ENCODE peak calls at places on chromosomes 1 and 21, in five cellular contexts. R is PC-9, V is GM23338, T is fibroblast of lung, Z is endothelial cell of umbilical vein. B is an unnamed sample. For H3K79me2 and H3K36me3, the result is how much of the 10 kb centered on the place peaks cover.

GRCh38 chr1:35932941-35933340 is 2.0 kb downstream of the AGO3 start:
- DNase-seq in T (no peak), Z (no peak), V (no peak), R (no peak), B (no peak)

GRCh38 chr1:204829133-204829532 is 41.5 kb upstream of the NFASC start:
- DNase-seq in R (no peak), V (peak), Z (no peak), T (no peak), B (no peak)

GRCh38 chr1:205141236-205142104 is 19.7 kb upstream of the RBBP5 start:
- DNase-seq in Z (peak), T (peak), R (peak), V (peak), B (peak)

GRCh38 chr1:2247760-2248126 is 19.6 kb downstream of the SKI start:
- DNase-seq in R (no peak), T (no peak), Z (no peak), V (no peak), B (no peak)

GRCh38 chr1:21927531-21928237 is 9.4 kb downstream of the HSPG2 start:
- DNase-seq in T (peak), R (no peak), V (no peak), Z (peak), B (peak)

GRCh38 chr1:61504305-61504704 is 220.6 kb downstream of the TM2D1 start:
- DNase-seq in Z (no peak), R (no peak), V (no peak), T (no peak), B (no peak)

GRCh38 chr1:182598296-182598695 is 5.9 kb downstream of the RGS16 start:
- DNase-seq in V (no peak), Z (no peak), R (no peak), T (no peak), B (no peak)

GRCh38 chr21:31498985-31499384 is 154.9 kb upstream of the TIAM1 start:
- DNase-seq in V (peak), Z (no peak), T (no peak), R (no peak), B (no peak)

GRCh38 chr1:43525995-43526394 is 4.7 kb upstream of the PTPRF start:
- DNase-seq in V (no peak), T (peak), Z (no peak), R (peak), B (peak)

GRCh38 chr21:38472709-38473108 is 25.6 kb downstream of the ERG start:
- DNase-seq in V (peak), T (no peak), Z (no peak), R (no peak), B (peak)

GRCh38 chr1:63892632-63893395 is 119.0 kb downstream of the ROR1 start:
- DNase-seq in R (peak), Z (no peak), V (no peak), T (peak), B (peak)

GRCh38 chr1:158124034-158124433 is 56.7 kb upstream of the CD1D start:
- DNase-seq in T (no peak), V (no peak), R (peak), Z (no peak), B (no peak)

GRCh38 chr21:15122241-15122640 is 57.4 kb upstream of the NRIP1 start:
- DNase-seq in Z (no peak), V (no peak), R (no peak), T (no peak), B (no peak)

GRCh38 chr1:209368864-209369598 is 214.5 kb upstream of the CAMK1G start:
- DNase-seq in V (no peak), R (peak), T (peak), Z (no peak), B (peak)

GRCh38 chr1:180925471-180926051 is 12.9 kb downstream of the KIAA1614 start:
- DNase-seq in R (no peak), V (peak), Z (no peak), T (no peak), B (peak)

GRCh38 chr1:17575786-17576584 is 36.5 kb downstream of the ARHGEF10L start:
- DNase-seq in Z (no peak), V (no peak), T (no peak), R (no peak), B (no peak)

GRCh38 chr1:189708674-189709073 is 769.0 kb downstream of the BRINP3 start:
- DNase-seq in Z (peak), T (peak), R (no peak), V (peak), B (no peak)

GRCh38 chr1:207259391-207259790 is 62.1 kb upstream of the CD55 start:
- DNase-seq in Z (peak), T (peak), V (peak), R (no peak), B (no peak)

GRCh38 chr1:80113168-80114038 is 1106.9 kb upstream of the ADGRL4 start:
- DNase-seq in R (no peak), T (no peak), Z (no peak), V (no peak), B (no peak)

GRCh38 chr1:233359431-233359830 is 31.9 kb downstream of the MAP3K21 start:
- DNase-seq in Z (no peak), R (no peak), T (no peak), V (no peak), B (no peak)

GRCh38 chr1:116722016-116722838 is 32.0 kb upstream of the CD2 start:
- DNase-seq in T (no peak), R (no peak), V (no peak), Z (no peak), B (no peak)

GRCh38 chr1:60069691-60070090 is 3.9 kb downstream of the C1orf87 start:
- DNase-seq in T (peak), R (no peak), V (no peak), Z (no peak), B (no peak)

GRCh38 chr1:156834322-156834721 is 17.7 kb upstream of the SH2D2A start:
- DNase-seq in Z (no peak), T (no peak), R (no peak), V (no peak), B (no peak)

GRCh38 chr1:3909615-3910014 is 9.5 kb upstream of the C1orf174 start:
- DNase-seq in Z (no peak), T (no peak), V (no peak), R (no peak), B (peak)

GRCh38 chr1:234400773-234401172 is 27.5 kb downstream of the COA6 start:
- DNase-seq in Z (peak), R (no peak), T (no peak), V (no peak), B (no peak)
- H3K79me2 ChIP-seq in Z (under half), R (under half), T (under half), V (under half), B (under half)

GRCh38 chr1:30806381-30807317 is 49.1 kb upstream of the LAPTM5 start:
- DNase-seq in T (no peak), R (no peak), Z (no peak), V (no peak), B (no peak)

GRCh38 chr1:30804822-30805221 is 47.2 kb upstream of the LAPTM5 start:
- DNase-seq in R (no peak), Z (no peak), V (no peak), T (no peak), B (no peak)

GRCh38 chr1:30803562-30803961 is 46.0 kb upstream of the LAPTM5 start:
- DNase-seq in R (no peak), V (no peak), Z (no peak), T (no peak), B (no peak)

GRCh38 chr1:30804381-30804780 is 46.8 kb upstream of the LAPTM5 start:
- DNase-seq in R (no peak), Z (no peak), T (no peak), V (no peak), B (no peak)

GRCh38 chr1:30805301-30806003 is 47.9 kb upstream of the LAPTM5 start:
- DNase-seq in R (no peak), Z (no peak), V (no peak), T (no peak), B (no peak)
- H3K36me3 ChIP-seq in R (under half), Z (under half), V (under half), T (under half), B (under half)

GRCh38 chr1:163668472-163668871 is 346.7 kb downstream of the NUF2 start:
- DNase-seq in R (no peak), T (peak), V (no peak), Z (no peak), B (no peak)
- H3K79me2 ChIP-seq in R (under half), T (under half), V (under half), Z (under half), B (under half)

DNA sequence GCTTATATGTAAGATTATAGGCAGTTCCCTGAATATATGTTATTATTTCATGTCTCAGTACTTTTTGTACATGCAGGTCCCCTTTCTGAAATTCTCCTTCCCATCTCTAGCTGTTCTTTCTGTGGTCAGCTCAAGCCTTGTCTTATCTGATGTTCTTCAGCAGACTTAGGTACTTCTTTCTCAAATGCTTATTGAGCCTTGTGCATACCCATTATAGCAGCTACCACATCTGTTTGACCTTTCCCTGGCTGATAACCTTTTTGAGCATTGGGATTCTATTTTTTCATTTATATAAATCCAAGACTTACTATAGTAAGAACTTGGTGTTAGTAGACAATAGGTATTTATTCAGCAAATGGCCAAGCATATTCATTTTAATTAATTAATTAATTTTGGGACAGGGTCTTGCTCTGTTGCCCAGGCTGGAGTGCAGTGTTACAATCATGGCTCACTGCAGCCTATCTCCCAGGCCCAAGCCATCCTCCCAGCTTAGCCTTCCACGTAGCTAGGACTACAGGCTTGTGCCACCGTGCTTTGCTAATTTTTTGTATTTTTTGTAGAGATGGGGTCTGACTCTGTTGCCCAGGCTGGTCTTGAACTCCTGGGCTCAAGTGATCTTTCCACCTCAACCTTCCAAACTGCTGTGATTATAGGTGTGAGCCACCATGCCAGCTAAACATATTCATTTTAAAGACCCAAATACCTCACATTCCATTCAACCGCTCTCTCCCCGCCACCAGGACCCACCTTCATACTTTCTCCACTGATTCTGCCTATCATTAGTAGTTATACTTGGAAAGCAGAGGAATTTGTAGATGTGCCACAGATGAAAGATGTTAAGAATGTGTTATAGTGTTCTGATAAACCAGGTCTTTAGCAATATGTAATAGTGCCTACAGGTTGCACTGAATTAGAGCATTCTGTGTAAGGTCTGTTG is 16.7 kb downstream of the TIPRL start:
- DNase-seq in V (peak), R (peak), T (no peak), Z (no peak), B (peak)
- H3K36me3 ChIP-seq in V (under half), R (under half), T (under half), Z (under half), B (under half)

GRCh38 chr1:38555594-38555993 is 304.0 kb downstream of the RRAGC start:
- DNase-seq in T (no peak), R (no peak), V (no peak), Z (no peak), B (no peak)

GRCh38 chr1:38549191-38549590 is 310.4 kb downstream of the RRAGC start:
- DNase-seq in T (no peak), R (no peak), V (no peak), Z (no peak), B (no peak)

GRCh38 chr1:38555130-38555529 is 304.4 kb downstream of the RRAGC start:
- DNase-seq in V (no peak), R (no peak), Z (no peak), T (no peak), B (no peak)

GRCh38 chr1:38551318-38551717 is 308.3 kb downstream of the RRAGC start:
- DNase-seq in T (no peak), V (no peak), R (no peak), Z (no peak), B (no peak)

DNA sequence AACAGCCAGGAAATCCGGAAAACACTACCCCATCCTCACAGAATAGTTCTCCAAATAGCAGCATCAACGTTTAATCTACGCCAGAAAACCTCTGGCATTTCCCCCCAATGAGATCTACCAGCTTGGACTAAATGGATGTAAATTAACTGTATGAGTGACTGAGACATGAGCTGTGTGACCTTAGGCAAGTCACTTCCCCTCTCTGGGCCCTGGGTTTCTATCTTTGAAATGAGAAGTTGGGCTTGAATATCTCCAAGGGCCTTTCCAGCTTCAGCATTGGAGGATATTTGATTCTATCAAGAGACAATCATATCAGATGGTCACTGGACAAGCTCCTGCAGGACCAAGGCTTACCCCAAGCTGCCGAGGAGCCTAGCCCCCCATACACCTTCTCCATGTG is 307.7 kb downstream of the RRAGC start:
- DNase-seq in Z (no peak), V (no peak), R (no peak), T (no peak), B (no peak)
- H3K79me2 ChIP-seq in Z (under half), V (under half), R (under half), T (under half), B (under half)

GRCh38 chr1:229651546-229651945 is 25.5 kb downstream of the URB2 start:
- DNase-seq in Z (no peak), T (no peak), V (no peak), R (no peak), B (no peak)
- H3K36me3 ChIP-seq in Z (under half), T (under half), V (half or more), R (under half), B (half or more)

GRCh38 chr1:214281902-214282695 is 1.1 kb downstream of the SMYD2 start:
- DNase-seq in V (no peak), T (peak), Z (no peak), R (peak), B (peak)
- H3K79me2 ChIP-seq in V (under half), T (under half), Z (under half), R (under half), B (under half)

DNA sequence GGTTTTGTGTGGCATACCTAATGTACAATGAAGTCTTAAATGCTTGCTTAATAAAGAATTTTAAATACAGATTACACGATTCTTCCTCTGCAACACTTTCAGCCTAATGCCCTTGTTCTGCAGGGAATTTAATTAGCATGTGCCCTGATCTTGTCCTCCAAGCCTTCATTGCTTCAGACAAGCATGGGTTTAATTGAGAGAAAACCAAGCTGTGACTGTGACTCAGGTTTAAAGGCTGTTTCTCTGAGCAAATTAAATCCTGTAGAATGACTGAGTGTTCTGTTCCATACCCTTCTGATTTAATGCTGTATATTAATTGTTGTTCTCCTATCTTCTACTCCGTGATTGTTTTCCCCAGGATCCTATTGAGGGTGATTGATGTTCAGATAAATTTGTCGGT is 269.0 kb upstream of the PRMT6 start:
- DNase-seq in T (no peak), R (no peak), V (no peak), Z (no peak), B (no peak)
- H3K36me3 ChIP-seq in T (under half), R (under half), V (under half), Z (under half), B (under half)

DNA sequence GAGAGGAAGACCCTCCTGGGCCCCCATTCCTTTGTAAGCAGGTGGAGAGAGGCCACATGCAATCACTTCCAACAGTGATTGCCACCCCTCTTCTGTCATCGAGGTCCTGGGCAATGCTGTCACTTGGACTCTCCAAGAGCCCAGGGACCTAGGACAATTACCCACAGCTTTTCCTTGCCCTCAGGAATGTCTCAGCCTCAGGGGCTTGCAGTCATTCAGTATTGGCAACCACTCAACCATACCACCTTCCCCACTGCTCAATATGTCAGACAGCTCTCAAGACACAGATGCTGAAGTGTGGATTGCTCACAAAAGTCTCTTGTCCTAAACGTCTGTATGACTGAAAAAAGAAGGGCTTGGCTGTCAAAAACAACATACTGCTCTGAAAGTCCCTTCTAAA is 87.8 kb downstream of the PTPN14 start:
- DNase-seq in R (no peak), Z (no peak), V (no peak), T (no peak), B (no peak)
- H3K79me2 ChIP-seq in R (under half), Z (half or more), V (half or more), T (under half), B (half or more)